ENCODE peak calls at places on chromosomes 13 and 19, in six cellular contexts. One of them, this sample, is unnamed. For H3K4me1, the result is how much of the 10 kb centered on the place peaks cover.

GRCh38 chr13:81116461-81117282 is 775.7 kb upstream of the SPRY2 start:
- DNase-seq in tibial nerve: no peak
- DNase-seq in testis: no peak
- DNase-seq in IMR-90: no peak
- DNase-seq in breast epithelium: no peak
- DNase-seq in Peyer's patch: no peak
- DNase-seq in this sample: no peak

GRCh38 chr13:73576291-73576690 is 517.5 kb downstream of the KLF5 start:
- DNase-seq in tibial nerve: no peak
- DNase-seq in testis: no peak
- DNase-seq in IMR-90: no peak
- DNase-seq in breast epithelium: no peak
- DNase-seq in Peyer's patch: no peak
- DNase-seq in this sample: no peak

GRCh38 chr19:6768236-6768785 is 1.1 kb upstream of the SH2D3A start:
- DNase-seq in tibial nerve: no peak
- DNase-seq in testis: no peak
- DNase-seq in IMR-90: no peak
- DNase-seq in breast epithelium: no peak
- DNase-seq in Peyer's patch: peak
- DNase-seq in this sample: no peak

GRCh38 chr19:13198634-13199033 is 48.4 kb downstream of the IER2 start:
- DNase-seq in tibial nerve: no peak
- DNase-seq in testis: no peak
- DNase-seq in IMR-90: no peak
- DNase-seq in breast epithelium: no peak
- DNase-seq in Peyer's patch: no peak
- DNase-seq in this sample: no peak

GRCh38 chr13:80716610-80717081 is 375.7 kb upstream of the SPRY2 start:
- DNase-seq in tibial nerve: no peak
- DNase-seq in testis: no peak
- DNase-seq in IMR-90: no peak
- DNase-seq in breast epithelium: no peak
- DNase-seq in Peyer's patch: peak
- DNase-seq in this sample: no peak

GRCh38 chr13:40345654-40346372 is 320.6 kb downstream of the FOXO1 start:
- DNase-seq in tibial nerve: no peak
- DNase-seq in testis: no peak
- DNase-seq in IMR-90: no peak
- DNase-seq in breast epithelium: no peak
- DNase-seq in Peyer's patch: peak
- DNase-seq in this sample: no peak

GRCh38 chr19:18173572-18174294 is at the start of gene IFI30:
- DNase-seq in tibial nerve: peak
- DNase-seq in testis: peak
- DNase-seq in IMR-90: no peak
- DNase-seq in breast epithelium: peak
- DNase-seq in Peyer's patch: peak
- DNase-seq in this sample: peak

GRCh38 chr13:78701383-78701782 is 42.4 kb upstream of the OBI1 start:
- DNase-seq in tibial nerve: no peak
- DNase-seq in testis: no peak
- DNase-seq in IMR-90: no peak
- DNase-seq in breast epithelium: no peak
- DNase-seq in Peyer's patch: no peak
- DNase-seq in this sample: no peak

GRCh38 chr13:110348751-110349150 is 41.7 kb downstream of the COL4A2 start:
- DNase-seq in tibial nerve: no peak
- DNase-seq in testis: no peak
- DNase-seq in IMR-90: no peak
- DNase-seq in breast epithelium: no peak
- DNase-seq in Peyer's patch: no peak
- DNase-seq in this sample: no peak

GRCh38 chr13:23792680-23793079 is 96.5 kb downstream of the MIPEP start:
- DNase-seq in tibial nerve: no peak
- DNase-seq in testis: no peak
- DNase-seq in IMR-90: peak
- DNase-seq in breast epithelium: no peak
- DNase-seq in Peyer's patch: no peak
- DNase-seq in this sample: no peak

GRCh38 chr13:97005631-97006262 is 11.5 kb upstream of the OXGR1 start:
- DNase-seq in tibial nerve: no peak
- DNase-seq in testis: no peak
- DNase-seq in IMR-90: peak
- DNase-seq in breast epithelium: no peak
- DNase-seq in Peyer's patch: no peak
- DNase-seq in this sample: no peak

GRCh38 chr13:20424959-20425358 is 100.7 kb downstream of the CRYL1 start:
- DNase-seq in tibial nerve: no peak
- DNase-seq in testis: no peak
- DNase-seq in IMR-90: no peak
- DNase-seq in breast epithelium: no peak
- DNase-seq in Peyer's patch: no peak
- DNase-seq in this sample: no peak

GRCh38 chr19:30340724-30341595 is 31.2 kb upstream of the ZNF536 start:
- DNase-seq in tibial nerve: no peak
- DNase-seq in testis: no peak
- DNase-seq in IMR-90: no peak
- DNase-seq in breast epithelium: no peak
- DNase-seq in Peyer's patch: no peak
- DNase-seq in this sample: no peak

GRCh38 chr13:22120646-22121045 is 449.8 kb downstream of the FGF9 start:
- DNase-seq in tibial nerve: no peak
- DNase-seq in testis: no peak
- DNase-seq in IMR-90: no peak
- DNase-seq in breast epithelium: no peak
- DNase-seq in Peyer's patch: no peak
- DNase-seq in this sample: no peak

GRCh38 chr19:44657211-44657921 is 13.7 kb downstream of the PVR start:
- DNase-seq in tibial nerve: peak
- DNase-seq in testis: peak
- DNase-seq in IMR-90: peak
- DNase-seq in breast epithelium: peak
- DNase-seq in Peyer's patch: peak
- DNase-seq in this sample: peak

GRCh38 chr19:51641648-51642047 is 5.0 kb downstream of the SIGLEC14 start:
- DNase-seq in tibial nerve: no peak
- DNase-seq in testis: no peak
- DNase-seq in IMR-90: no peak
- DNase-seq in breast epithelium: no peak
- DNase-seq in Peyer's patch: no peak
- DNase-seq in this sample: no peak

GRCh38 chr19:54218960-54219661 is 3.7 kb downstream of the LILRB3 start:
- DNase-seq in tibial nerve: no peak
- DNase-seq in testis: no peak
- DNase-seq in IMR-90: no peak
- DNase-seq in breast epithelium: no peak
- DNase-seq in Peyer's patch: peak
- DNase-seq in this sample: no peak

GRCh38 chr13:49400755-49401659 is 42.9 kb downstream of the CAB39L start:
- DNase-seq in tibial nerve: peak
- DNase-seq in testis: peak
- DNase-seq in IMR-90: peak
- DNase-seq in breast epithelium: peak
- DNase-seq in Peyer's patch: no peak
- DNase-seq in this sample: peak

GRCh38 chr13:113345486-113345885 is 18.4 kb downstream of the GRTP1 start:
- DNase-seq in tibial nerve: no peak
- DNase-seq in testis: no peak
- DNase-seq in IMR-90: no peak
- DNase-seq in breast epithelium: no peak
- DNase-seq in Peyer's patch: no peak
- DNase-seq in this sample: no peak

GRCh38 chr19:4374451-4375163 is 25.7 kb downstream of the SH3GL1 start:
- DNase-seq in tibial nerve: peak
- DNase-seq in testis: peak
- DNase-seq in IMR-90: peak
- DNase-seq in breast epithelium: no peak
- DNase-seq in Peyer's patch: peak
- DNase-seq in this sample: peak

GRCh38 chr13:26599885-26600284 is 42.4 kb downstream of the WASF3 start:
- DNase-seq in tibial nerve: no peak
- DNase-seq in testis: no peak
- DNase-seq in IMR-90: no peak
- DNase-seq in breast epithelium: no peak
- DNase-seq in Peyer's patch: no peak
- DNase-seq in this sample: no peak

GRCh38 chr19:47227347-47228167 is 3.4 kb downstream of the BBC3 start:
- DNase-seq in tibial nerve: peak
- DNase-seq in testis: peak
- DNase-seq in IMR-90: peak
- DNase-seq in breast epithelium: peak
- DNase-seq in Peyer's patch: peak
- DNase-seq in this sample: peak

GRCh38 chr13:98471895-98472294 is 105.0 kb downstream of the STK24 start:
- DNase-seq in tibial nerve: no peak
- DNase-seq in testis: peak
- DNase-seq in IMR-90: no peak
- DNase-seq in breast epithelium: no peak
- DNase-seq in Peyer's patch: peak
- DNase-seq in this sample: no peak

GRCh38 chr13:41008349-41008980 is 10.7 kb downstream of the ELF1 start:
- DNase-seq in tibial nerve: no peak
- DNase-seq in testis: no peak
- DNase-seq in IMR-90: peak
- DNase-seq in breast epithelium: no peak
- DNase-seq in Peyer's patch: no peak
- DNase-seq in this sample: no peak

GRCh38 chr19:23033721-23034120 is 30.7 kb upstream of the ZNF728 start:
- DNase-seq in tibial nerve: no peak
- DNase-seq in testis: no peak
- DNase-seq in IMR-90: no peak
- DNase-seq in breast epithelium: no peak
- DNase-seq in Peyer's patch: no peak
- DNase-seq in this sample: no peak

GRCh38 chr13:74930402-74931165 is 551.4 kb downstream of the TBC1D4 start:
- DNase-seq in tibial nerve: no peak
- DNase-seq in testis: no peak
- DNase-seq in IMR-90: peak
- DNase-seq in breast epithelium: no peak
- DNase-seq in Peyer's patch: no peak
- DNase-seq in this sample: no peak

GRCh38 chr13:113398963-113399754 is 35.2 kb upstream of the GRTP1 start:
- DNase-seq in tibial nerve: no peak
- DNase-seq in testis: no peak
- DNase-seq in IMR-90: no peak
- DNase-seq in breast epithelium: no peak
- DNase-seq in Peyer's patch: peak
- DNase-seq in this sample: no peak

GRCh38 chr13:50229935-50230334 is 214.7 kb downstream of the KCNRG start:
- DNase-seq in tibial nerve: no peak
- DNase-seq in testis: no peak
- DNase-seq in IMR-90: no peak
- DNase-seq in breast epithelium: no peak
- DNase-seq in Peyer's patch: no peak
- DNase-seq in this sample: no peak

GRCh38 chr13:26785845-26786630 is 25.5 kb upstream of the GPR12 start:
- DNase-seq in tibial nerve: peak
- DNase-seq in testis: no peak
- DNase-seq in IMR-90: no peak
- DNase-seq in breast epithelium: no peak
- DNase-seq in Peyer's patch: peak
- DNase-seq in this sample: no peak

DNA sequence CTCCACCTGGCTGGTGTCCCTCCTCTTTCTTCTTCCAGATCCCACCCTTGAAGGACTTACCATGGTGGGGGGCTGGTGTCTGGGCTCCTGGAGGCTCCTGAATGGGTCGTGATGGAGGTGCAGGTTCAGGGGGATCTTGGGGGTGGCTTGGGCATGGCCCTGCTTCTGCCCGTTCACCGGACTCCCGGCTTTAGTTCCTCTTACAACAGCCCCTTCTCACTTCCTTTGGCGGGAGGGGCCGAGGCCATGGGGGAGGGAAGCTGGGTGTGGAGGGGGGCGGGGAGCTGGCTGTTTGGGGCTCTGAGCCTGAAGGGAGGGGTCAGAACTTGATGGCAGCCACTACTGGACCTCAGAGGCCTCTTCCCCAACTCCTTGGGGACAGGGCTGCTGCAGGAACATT is at the start of gene MYO1F:
- DNase-seq in tibial nerve: peak
- DNase-seq in testis: peak
- DNase-seq in IMR-90: no peak
- DNase-seq in breast epithelium: no peak
- DNase-seq in Peyer's patch: peak
- DNase-seq in this sample: peak
- TF ChIP-seq POLR2A in tibial nerve: no peak
- TF ChIP-seq POLR2A in testis: no peak
- TF ChIP-seq POLR2A in IMR-90: no peak
- TF ChIP-seq POLR2A in breast epithelium: no peak
- TF ChIP-seq POLR2A in Peyer's patch: no peak
- TF ChIP-seq POLR2A in this sample: no peak

GRCh38 chr13:34343413-34343812 is 525.5 kb downstream of the RFC3 start:
- DNase-seq in tibial nerve: no peak
- DNase-seq in testis: no peak
- DNase-seq in IMR-90: no peak
- DNase-seq in breast epithelium: no peak
- DNase-seq in Peyer's patch: no peak
- DNase-seq in this sample: no peak

GRCh38 chr13:34346626-34347025 is 528.7 kb downstream of the RFC3 start:
- DNase-seq in tibial nerve: no peak
- DNase-seq in testis: no peak
- DNase-seq in IMR-90: no peak
- DNase-seq in breast epithelium: no peak
- DNase-seq in Peyer's patch: no peak
- DNase-seq in this sample: no peak

GRCh38 chr13:34347784-34348573 is 530.0 kb downstream of the RFC3 start:
- DNase-seq in tibial nerve: peak
- DNase-seq in testis: no peak
- DNase-seq in IMR-90: no peak
- DNase-seq in breast epithelium: peak
- DNase-seq in Peyer's patch: no peak
- DNase-seq in this sample: peak

GRCh38 chr13:34344761-34345600 is 527.0 kb downstream of the RFC3 start:
- DNase-seq in tibial nerve: no peak
- DNase-seq in testis: no peak
- DNase-seq in IMR-90: no peak
- DNase-seq in breast epithelium: no peak
- DNase-seq in Peyer's patch: no peak
- DNase-seq in this sample: no peak

GRCh38 chr13:34345601-34345939 is 527.6 kb downstream of the RFC3 start:
- DNase-seq in tibial nerve: no peak
- DNase-seq in testis: no peak
- DNase-seq in IMR-90: no peak
- DNase-seq in breast epithelium: no peak
- DNase-seq in Peyer's patch: no peak
- DNase-seq in this sample: no peak
- H3K4me1 ChIP-seq in tibial nerve: under half
- H3K4me1 ChIP-seq in testis: under half
- H3K4me1 ChIP-seq in IMR-90: under half
- H3K4me1 ChIP-seq in breast epithelium: under half
- H3K4me1 ChIP-seq in Peyer's patch: under half
- H3K4me1 ChIP-seq in this sample: under half

GRCh38 chr13:66530158-66530557 is 700.0 kb downstream of the PCDH9 start:
- DNase-seq in tibial nerve: no peak
- DNase-seq in testis: no peak
- DNase-seq in IMR-90: no peak
- DNase-seq in breast epithelium: no peak
- DNase-seq in Peyer's patch: no peak
- DNase-seq in this sample: no peak
- H3K4me3 ChIP-seq in tibial nerve: no peak
- H3K4me3 ChIP-seq in testis: no peak
- H3K4me3 ChIP-seq in IMR-90: no peak
- H3K4me3 ChIP-seq in breast epithelium: no peak
- H3K4me3 ChIP-seq in Peyer's patch: no peak
- H3K4me3 ChIP-seq in this sample: no peak

GRCh38 chr13:109333893-109334651 is 452.3 kb downstream of the IRS2 start:
- DNase-seq in tibial nerve: no peak
- DNase-seq in testis: no peak
- DNase-seq in IMR-90: no peak
- DNase-seq in breast epithelium: no peak
- DNase-seq in Peyer's patch: no peak
- DNase-seq in this sample: no peak
- TF ChIP-seq POLR2A in tibial nerve: no peak
- TF ChIP-seq POLR2A in testis: no peak
- TF ChIP-seq POLR2A in IMR-90: no peak
- TF ChIP-seq POLR2A in breast epithelium: no peak
- TF ChIP-seq POLR2A in Peyer's patch: no peak
- TF ChIP-seq POLR2A in this sample: no peak

This sample was measured in thyroid gland.